ENCODE peak calls at places on chromosomes 2 and 18, in nine cellular contexts. A, F, S, E, G, T, L, V and H are unnamed samples.

GRCh38 chr2:149258531-149258930 is 71.9 kb upstream of the LYPD6 start:
- DNase-seq in V (no peak), E (peak), S (no peak), G (no peak), T (no peak), F (no peak), A (no peak), L (no peak), H (no peak)

GRCh38 chr2:1675633-1676032 is 68.7 kb downstream of the PXDN start:
- DNase-seq in S (peak), L (no peak), V (no peak), E (peak), A (peak), F (peak), T (no peak), G (no peak), H (no peak)

GRCh38 chr18:47809420-47809819 is 121.0 kb downstream of the SMAD2 start:
- DNase-seq in A (no peak), T (no peak), L (no peak), V (peak), E (peak), F (no peak), G (no peak), S (no peak), H (no peak)

GRCh38 chr2:169139993-169140767 is 70.8 kb downstream of the DHRS9 start:
- DNase-seq in L (no peak), G (no peak), T (no peak), A (no peak), V (no peak), S (no peak), F (no peak), E (no peak), H (no peak)

GRCh38 chr18:3493501-3494244 is 43.7 kb downstream of the TGIF1 start:
- DNase-seq in A (no peak), L (no peak), F (no peak), V (no peak), T (no peak), S (no peak), E (no peak), G (no peak), H (no peak)

GRCh38 chr2:8893474-8893873 is 56.1 kb upstream of the KIDINS220 start:
- DNase-seq in G (no peak), S (no peak), V (no peak), E (peak), F (no peak), L (no peak), T (no peak), A (no peak), H (no peak)

GRCh38 chr2:238950551-238950950 is 102.7 kb downstream of the TWIST2 start:
- DNase-seq in A (no peak), S (no peak), F (peak), T (no peak), G (no peak), E (no peak), V (no peak), L (no peak), H (no peak)

GRCh38 chr2:6824962-6825361 is 40.7 kb downstream of the CMPK2 start:
- DNase-seq in E (peak), G (no peak), T (no peak), F (peak), V (no peak), A (no peak), L (no peak), S (no peak), H (no peak)

GRCh38 chr2:221779614-221780067 is 207.5 kb upstream of the EPHA4 start:
- DNase-seq in T (no peak), A (no peak), V (no peak), F (no peak), E (peak), G (no peak), S (no peak), L (no peak), H (no peak)

GRCh38 chr18:39494211-39494896 is 1928.8 kb upstream of the CELF4 start:
- DNase-seq in A (no peak), E (no peak), G (no peak), V (no peak), L (no peak), T (no peak), S (no peak), F (no peak), H (peak)

GRCh38 chr2:44246436-44246835 is 28.8 kb upstream of the SLC3A1 start:
- DNase-seq in V (no peak), A (no peak), G (no peak), F (no peak), L (no peak), S (no peak), E (peak), T (no peak), H (no peak)

GRCh38 chr2:235614176-235614860 is 120.5 kb downstream of the AGAP1 start:
- DNase-seq in E (no peak), A (no peak), V (no peak), T (no peak), F (no peak), G (no peak), L (no peak), S (no peak), H (peak)

GRCh38 chr2:174236429-174236828 is 11.9 kb downstream of the OLA1 start:
- DNase-seq in A (no peak), S (no peak), E (no peak), L (no peak), V (no peak), T (no peak), F (no peak), G (no peak), H (no peak)